ENCODE peak calls at places on chromosomes 5 and 9, in five cellular contexts. T is kidney, P is mesenchymal stem cell, D is small intestine, O is A549. Z is an unnamed sample.
A peak's percentile ranks its signal among the peaks of the same experiment; 100 is the strongest.

GRCh38 chr5:163385276-163385675 is 52.1 kb upstream of the CCNG1 start:
- DNase-seq in O (no peak), T (no peak), D (no peak), P (no peak), Z (no peak)

GRCh38 chr5:39420482-39421145 is 4.2 kb downstream of the DAB2 start:
- DNase-seq in O (no peak), P (peak; percentile 52), T (peak; percentile 87), D (no peak), Z (no peak)

GRCh38 chr5:128163991-128164390 is 80.4 kb downstream of the SLC12A2 start:
- DNase-seq in T (no peak), O (no peak), D (no peak), P (no peak), Z (peak; percentile 90)

GRCh38 chr5:18195910-18196309 is 561.6 kb downstream of the TAF11L14 start:
- DNase-seq in P (no peak), O (no peak), D (no peak), T (no peak), Z (no peak)

GRCh38 chr5:145887976-145888574 is 15.3 kb upstream of the GRXCR2 start:
- DNase-seq in D (peak; percentile 83), P (peak; percentile 60), T (no peak), O (peak; percentile 53), Z (peak; percentile 62)

GRCh38 chr5:81250004-81250403 is 16.9 kb downstream of the CKMT2 start:
- DNase-seq in D (no peak), O (no peak), P (no peak), T (no peak), Z (no peak)

GRCh38 chr9:98879958-98880300 is 63.8 kb upstream of the COL15A1 start:
- DNase-seq in P (no peak), D (no peak), T (peak; percentile 89), O (no peak), Z (no peak)

GRCh38 chr9:98775831-98776441 is 20.4 kb downstream of the ANKS6 start:
- DNase-seq in T (no peak), D (peak; percentile 37), O (peak; percentile 74), P (peak; percentile 76), Z (peak; percentile 73)

GRCh38 chr9:95729669-95730368 is 145.7 kb upstream of the ERCC6L2 start:
- DNase-seq in P (no peak), D (no peak), O (no peak), T (no peak), Z (no peak)

GRCh38 chr5:143405063-143405746 is 1.7 kb upstream of the NR3C1 start:
- DNase-seq in P (peak; percentile 80), O (peak; percentile 91), T (peak; percentile 96), D (peak; percentile 74), Z (peak; percentile 66)

GRCh38 chr5:115469904-115470516 is 74.6 kb downstream of the FEM1C start:
- DNase-seq in O (no peak), P (no peak), D (no peak), T (no peak), Z (no peak)

GRCh38 chr5:120446068-120446492 is 18.0 kb upstream of the PRR16 start:
- DNase-seq in T (no peak), D (no peak), P (peak; percentile 98), O (no peak), Z (peak; percentile 31)

GRCh38 chr5:120631611-120632010 is 167.5 kb downstream of the PRR16 start:
- DNase-seq in T (peak; percentile 14), O (no peak), P (no peak), D (no peak), Z (no peak)

GRCh38 chr5:54883374-54884194 is 101.8 kb downstream of the ESM1 start:
- DNase-seq in T (peak; percentile 81), P (peak; percentile 50), D (peak; percentile 16), O (no peak), Z (peak; percentile 56)

GRCh38 chr5:14208071-14209021 is 65.2 kb downstream of the TRIO start:
- DNase-seq in O (peak; percentile 75), D (peak; percentile 51), T (no peak), P (peak; percentile 96), Z (peak; percentile 73)

GRCh38 chr9:136501686-136502085 is 18.8 kb upstream of the SEC16A start:
- DNase-seq in O (no peak), T (no peak), P (no peak), D (no peak), Z (no peak)

GRCh38 chr5:36492998-36493655 is 113.3 kb upstream of the SLC1A3 start:
- DNase-seq in T (no peak), P (no peak), D (no peak), O (no peak), Z (peak; percentile 52)

DNA sequence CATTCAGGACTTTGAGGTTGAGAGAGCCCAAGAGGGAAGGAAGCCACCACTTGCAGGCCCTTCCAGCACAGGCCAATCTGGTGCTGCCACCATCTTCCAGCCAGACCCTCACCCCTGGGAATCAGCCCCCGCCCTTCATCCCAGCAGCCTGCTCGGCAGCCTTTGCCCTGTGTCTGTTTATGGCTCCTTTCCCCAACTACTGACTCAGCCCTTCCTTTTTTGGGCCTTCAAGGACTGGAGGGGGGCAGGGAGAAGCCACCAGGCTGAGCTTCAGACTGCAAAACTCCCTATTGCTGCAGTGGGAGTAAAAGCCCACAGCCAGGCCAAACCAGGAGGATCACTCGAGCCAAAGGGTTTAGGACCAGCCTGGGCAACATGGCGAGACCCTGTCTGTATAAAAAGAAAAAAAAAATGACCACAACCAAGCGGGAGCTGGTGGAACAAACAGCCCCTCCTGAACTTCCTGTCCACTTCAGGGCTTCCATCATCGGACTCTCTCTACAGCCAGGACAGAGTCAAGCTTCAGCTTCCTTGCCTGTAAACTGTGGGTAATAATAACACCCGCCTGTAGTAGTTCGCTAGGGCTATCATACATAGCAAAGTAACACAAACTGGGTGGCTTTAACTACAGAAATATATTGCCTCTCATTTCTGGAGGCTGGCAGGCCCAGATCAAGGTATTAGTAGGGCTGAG is 85.9 kb upstream of the IL17B start:
- DNase-seq in O (no peak), P (peak; percentile 88), T (no peak), D (peak; percentile 83), Z (no peak)
- H3K27ac ChIP-seq in O (peak overlapping the region; percentile 60), P (no peak overlapping the region), T (no peak overlapping the region), D (peak overlapping the region; percentile 82), Z (peak overlapping the region; percentile 34)

DNA sequence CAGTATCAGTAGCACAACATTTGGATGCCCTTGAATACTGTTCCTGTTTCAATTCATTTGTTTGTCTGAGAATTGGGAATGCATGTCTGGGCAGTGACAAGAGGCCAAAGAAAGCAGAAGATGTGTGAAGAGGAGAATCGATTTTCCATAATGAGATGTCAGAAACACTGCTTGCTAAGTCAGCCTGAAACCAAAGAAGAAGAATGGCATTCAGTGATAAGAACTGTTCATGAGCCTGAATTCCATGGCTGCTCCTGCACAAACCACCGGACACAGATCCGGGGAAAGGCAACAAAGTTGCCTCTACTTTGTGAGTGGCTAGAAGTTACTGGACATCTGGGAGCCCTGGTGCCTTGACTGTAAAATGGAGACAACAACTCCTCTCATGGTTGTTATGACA is 207.2 kb upstream of the RASEF start:
- DNase-seq in D (no peak), O (no peak), P (no peak), T (no peak), Z (no peak)
- H3K27ac ChIP-seq in D (no peak overlapping the region), O (no peak overlapping the region), P (no peak overlapping the region), T (no peak overlapping the region), Z (no peak overlapping the region)

GRCh38 chr9:84852902-84853301 is 183.4 kb downstream of the NTRK2 start:
- DNase-seq in P (no peak), O (no peak), D (no peak), T (no peak), Z (no peak)
- H3K27ac ChIP-seq in P (no peak overlapping the region), O (peak overlapping the region; percentile 76), D (no peak overlapping the region), T (no peak overlapping the region), Z (no peak overlapping the region)

GRCh38 chr5:21918451-21918850 is 934.7 kb downstream of the CDH12 start:
- DNase-seq in O (no peak), P (no peak), T (no peak), D (no peak), Z (no peak)

DNA sequence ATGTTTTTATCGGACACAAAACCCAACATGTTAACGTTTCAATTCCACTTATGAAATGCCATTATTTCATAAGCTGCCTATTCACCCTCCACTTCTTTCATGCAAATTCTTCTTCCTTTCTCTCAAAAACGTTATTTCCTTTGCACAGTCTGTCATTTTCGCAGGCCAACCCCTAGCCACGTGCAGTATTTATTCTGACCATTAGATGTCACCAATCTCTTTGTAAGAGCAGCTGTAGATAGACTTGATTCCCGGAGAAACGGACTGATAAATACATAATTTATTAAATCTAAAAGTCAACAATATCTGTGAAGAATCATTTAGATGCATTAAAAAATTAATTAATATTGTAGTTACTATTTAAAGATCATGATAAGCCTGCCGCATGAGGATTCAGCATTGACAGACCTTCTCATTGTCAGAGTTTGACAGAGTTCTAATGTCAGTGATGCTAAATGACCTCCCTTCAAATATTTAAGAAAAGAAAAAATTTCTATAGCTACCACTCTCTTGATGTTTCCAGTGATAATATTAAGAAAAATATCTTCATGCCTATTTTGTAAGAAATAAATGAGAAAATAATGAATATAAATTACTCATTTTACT is 933.6 kb downstream of the CDH12 start:
- DNase-seq in D (peak; percentile 11), T (no peak), P (peak; percentile 41), O (peak; percentile 48), Z (peak; percentile 57)
- H3K27ac ChIP-seq in D (no peak overlapping the region), T (no peak overlapping the region), P (no peak overlapping the region), O (no peak overlapping the region), Z (no peak overlapping the region)

DNA sequence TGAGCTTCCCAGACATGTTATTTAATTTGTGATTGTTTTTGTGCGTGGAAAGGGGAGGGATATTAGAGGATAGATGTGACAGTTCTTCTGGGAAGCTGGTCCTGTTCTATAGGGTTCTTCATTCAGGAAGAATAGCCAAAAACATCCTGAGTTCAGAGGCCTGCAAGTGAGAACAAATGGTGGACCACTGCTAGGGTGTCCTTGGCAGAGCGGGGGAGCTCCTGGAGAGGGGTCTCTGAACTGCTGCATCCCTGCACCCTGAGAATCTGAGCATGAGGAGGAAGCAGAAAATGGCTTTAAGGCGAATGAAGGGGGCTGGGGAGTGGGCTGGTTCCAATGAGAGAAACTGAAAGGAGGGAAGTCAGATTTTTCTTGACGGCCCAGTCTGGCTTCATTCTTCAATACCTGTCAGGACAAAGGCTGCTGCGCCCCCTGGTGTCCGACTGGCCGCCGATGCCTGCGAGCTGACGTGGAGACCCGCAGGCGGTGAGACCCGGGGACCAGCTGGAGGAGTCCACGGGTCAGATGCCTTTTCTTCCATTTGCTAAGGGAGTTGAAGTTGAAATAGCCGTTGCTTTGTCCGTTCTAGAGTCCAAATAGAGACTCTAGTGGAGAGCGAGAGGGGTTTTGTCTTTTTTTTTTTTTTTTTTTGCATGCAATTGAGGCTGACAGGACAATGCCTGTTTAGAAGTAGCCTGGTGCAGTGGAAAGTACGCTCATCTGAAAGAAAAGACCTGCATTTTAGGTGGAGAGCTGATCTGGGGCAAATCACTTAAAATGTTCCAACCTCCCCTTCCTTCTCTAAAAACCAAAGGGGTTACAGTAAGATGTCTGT is 39.5 kb upstream of the NFIB start:
- DNase-seq in D (peak; percentile 78), T (peak; percentile 94), O (peak; percentile 81), P (peak; percentile 74), Z (peak; percentile 79)
- H3K27ac ChIP-seq in D (no peak overlapping the region), T (no peak overlapping the region), O (no peak overlapping the region), P (no peak overlapping the region), Z (no peak overlapping the region)

DNA sequence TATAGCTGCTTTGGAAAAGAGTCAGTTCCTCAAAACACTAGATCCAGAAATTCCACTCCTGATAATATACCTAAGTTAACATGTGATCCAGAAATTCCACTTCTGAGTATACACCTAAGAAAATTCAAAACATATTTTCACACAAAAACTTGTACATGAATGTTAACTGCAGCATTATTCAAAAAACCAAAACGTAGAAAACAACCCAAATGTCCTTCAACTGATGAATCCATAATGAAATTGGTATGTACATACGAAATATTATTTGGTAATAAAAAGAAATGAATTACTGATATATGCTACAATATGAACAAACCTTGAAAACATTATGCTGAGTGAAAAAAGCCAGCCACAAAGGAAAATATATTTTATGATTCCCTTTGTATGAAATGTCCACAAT is 16.5 kb upstream of the AFF4 start:
- DNase-seq in T (no peak), P (no peak), O (no peak), D (no peak), Z (no peak)
- H3K27ac ChIP-seq in T (no peak overlapping the region), P (no peak overlapping the region), O (no peak overlapping the region), D (no peak overlapping the region), Z (no peak overlapping the region)